ENCODE peak calls at places on chromosome 19, in five cellular contexts. T is AG04450, M is amniotic stem cell, C is brain pericyte, Y is lung. H is an unnamed sample.

GRCh38 chr19:13932911-13933393 is 5.3 kb downstream of the PODNL1 start:
- DNase-seq in Y (no peak), T (no peak), C (no peak), M (no peak), H (no peak)

GRCh38 chr19:33264881-33265445 is 37.4 kb downstream of the CEBPA start:
- DNase-seq in C (no peak), Y (no peak), M (no peak), T (no peak), H (no peak)

GRCh38 chr19:29404951-29405727 is 120.7 kb upstream of the VSTM2B start:
- DNase-seq in Y (no peak), T (no peak), C (no peak), M (no peak), H (no peak)

GRCh38 chr19:4389064-4389375 is 11.3 kb downstream of the SH3GL1 start:
- DNase-seq in Y (no peak), C (no peak), T (no peak), M (no peak), H (no peak)

GRCh38 chr19:16627194-16627927 is 643 bp downstream of the MED26 start:
- DNase-seq in Y (no peak), C (no peak), M (no peak), T (no peak), H (peak)

GRCh38 chr19:46573679-46574522 is 27.2 kb upstream of the CALM3 start:
- DNase-seq in T (no peak), C (no peak), M (no peak), Y (no peak), H (no peak)

GRCh38 chr19:48813123-48813911 is 2.5 kb upstream of the BCAT2 start:
- DNase-seq in C (no peak), M (no peak), T (no peak), Y (no peak), H (no peak)

GRCh38 chr19:33438016-33438671 is 64.6 kb downstream of the CEBPG start:
- DNase-seq in Y (no peak), M (no peak), T (no peak), C (no peak), H (no peak)

GRCh38 chr19:17497149-17497798 is 14.2 kb upstream of the PGLS start:
- DNase-seq in C (no peak), Y (no peak), M (no peak), T (no peak), H (no peak)

H was measured in effector memory CD8-positive, alpha-beta T cell.